ENCODE peak calls at places on chromosomes 5 and 9, in ten cellular contexts. K is CD4-positive, alpha-beta T cell; I is IMR-90; H is CD8-positive, alpha-beta T cell; N is CD4-positive, CD25-positive, alpha-beta regulatory T cell; Y is naive thymus-derived CD4-positive, alpha-beta T cell; E is osteoblast; G is Karpas-422; F is mucosa of descending colon; T is CD8-positive, alpha-beta memory T cell. J is an unnamed sample. For H3K9me3, the result is how much of the 10 kb centered on the place peaks cover.

GRCh38 chr5:172150514-172151425 is 37.3 kb downstream of the STK10 start:
- DNase-seq in K (no peak), I (peak), H (peak), N (no peak), Y (no peak), E (no peak), G (no peak), F (peak), T (peak), J (no peak)

GRCh38 chr5:81838307-81838906 is 87.5 kb upstream of the SSBP2 start:
- DNase-seq in K (no peak), I (peak), H (peak), N (no peak), Y (peak), E (no peak), G (peak), F (peak), T (peak), J (peak)

GRCh38 chr9:2234371-2234893 is 219.3 kb downstream of the SMARCA2 start:
- DNase-seq in K (no peak), I (peak), H (no peak), N (no peak), Y (no peak), E (no peak), G (peak), F (no peak), T (no peak), J (no peak)

GRCh38 chr5:6683241-6683640 is 30.0 kb upstream of the TENT4A start:
- DNase-seq in K (no peak), I (no peak), H (no peak), N (no peak), Y (no peak), E (no peak), G (no peak), F (no peak), T (no peak), J (no peak)

GRCh38 chr5:93929146-93929545 is 187.7 kb upstream of the POU5F2 start:
- DNase-seq in K (no peak), I (peak), H (no peak), N (no peak), Y (no peak), E (no peak), G (no peak), F (no peak), T (no peak), J (no peak)

GRCh38 chr5:54347221-54347865 is 37.0 kb upstream of the ARL15 start:
- DNase-seq in K (no peak), I (no peak), H (no peak), N (no peak), Y (no peak), E (no peak), G (no peak), F (no peak), T (no peak), J (no peak)

GRCh38 chr9:107422189-107422802 is 67.3 kb downstream of the KLF4 start:
- DNase-seq in K (no peak), I (peak), H (no peak), N (no peak), Y (no peak), E (peak), G (peak), F (peak), T (no peak), J (no peak)

GRCh38 chr5:31664566-31664965 is 25.6 kb downstream of the PDZD2 start:
- DNase-seq in K (no peak), I (peak), H (no peak), N (no peak), Y (no peak), E (no peak), G (peak), F (no peak), T (no peak), J (no peak)

GRCh38 chr9:137302176-137303030 is at the start of gene NRARP:
- DNase-seq in K (peak), I (peak), H (peak), N (peak), Y (peak), E (peak), G (peak), F (peak), T (peak), J (peak)

GRCh38 chr5:122099060-122099790 is 21.2 kb upstream of the LOX start:
- DNase-seq in K (no peak), I (peak), H (no peak), N (no peak), Y (no peak), E (peak), G (no peak), F (no peak), T (no peak), J (no peak)

GRCh38 chr5:124729687-124730359 is 16.6 kb downstream of the ZNF608 start:
- DNase-seq in K (no peak), I (no peak), H (no peak), N (no peak), Y (no peak), E (no peak), G (no peak), F (no peak), T (no peak), J (no peak)

GRCh38 chr5:175547810-175548209 is 69.5 kb downstream of the SFXN1 start:
- DNase-seq in K (no peak), I (no peak), H (no peak), N (no peak), Y (no peak), E (no peak), G (no peak), F (no peak), T (no peak), J (no peak)

GRCh38 chr9:99389087-99390033 is 167.3 kb downstream of the SEC61B start:
- DNase-seq in K (no peak), I (peak), H (no peak), N (no peak), Y (no peak), E (no peak), G (no peak), F (no peak), T (no peak), J (no peak)

GRCh38 chr9:90921104-90921503 is 119.5 kb downstream of the SYK start:
- DNase-seq in K (no peak), I (no peak), H (no peak), N (no peak), Y (no peak), E (no peak), G (no peak), F (no peak), T (no peak), J (no peak)

GRCh38 chr9:91162784-91163440 is 198.8 kb downstream of the AUH start:
- DNase-seq in K (peak), I (no peak), H (no peak), N (no peak), Y (no peak), E (peak), G (no peak), F (peak), T (peak), J (no peak)

GRCh38 chr5:160083012-160083436 is 36.2 kb downstream of the PWWP2A start:
- DNase-seq in K (no peak), I (peak), H (no peak), N (no peak), Y (no peak), E (peak), G (no peak), F (no peak), T (no peak), J (no peak)

GRCh38 chr9:81690251-81690851 is 1.0 kb upstream of the TLE1 start:
- DNase-seq in K (no peak), I (peak), H (no peak), N (no peak), Y (no peak), E (peak), G (no peak), F (peak), T (no peak), J (no peak)

GRCh38 chr5:157710887-157711286 is 20.3 kb upstream of the THG1L start:
- DNase-seq in K (no peak), I (peak), H (no peak), N (no peak), Y (no peak), E (peak), G (no peak), F (no peak), T (no peak), J (no peak)

GRCh38 chr5:54785729-54786548 is 199.5 kb downstream of the ESM1 start:
- DNase-seq in K (no peak), I (peak), H (no peak), N (no peak), Y (no peak), E (peak), G (no peak), F (peak), T (peak), J (no peak)

GRCh38 chr5:148446591-148446990 is 62.8 kb downstream of the FBXO38 start:
- DNase-seq in K (no peak), I (no peak), H (no peak), N (no peak), Y (no peak), E (no peak), G (no peak), F (no peak), T (no peak), J (no peak)

GRCh38 chr9:84166828-84167400 is 173.6 kb downstream of the SLC28A3 start:
- DNase-seq in K (no peak), I (no peak), H (no peak), N (no peak), Y (no peak), E (no peak), G (no peak), F (no peak), T (no peak), J (no peak)

GRCh38 chr5:112179290-112179689 is 239.8 kb downstream of the EPB41L4A start:
- DNase-seq in K (no peak), I (no peak), H (no peak), N (no peak), Y (no peak), E (no peak), G (no peak), F (no peak), T (no peak), J (no peak)

GRCh38 chr5:36606437-36607113 is at the start of gene SLC1A3:
- DNase-seq in K (no peak), I (peak), H (no peak), N (no peak), Y (no peak), E (peak), G (no peak), F (peak), T (no peak), J (no peak)

GRCh38 chr5:159779481-159779880 is 136.8 kb upstream of the ADRA1B start:
- DNase-seq in K (no peak), I (no peak), H (no peak), N (no peak), Y (no peak), E (no peak), G (no peak), F (no peak), T (no peak), J (no peak)

GRCh38 chr5:141740885-141741284 is 58.9 kb upstream of the ARAP3 start:
- DNase-seq in K (no peak), I (no peak), H (no peak), N (no peak), Y (no peak), E (no peak), G (no peak), F (no peak), T (no peak), J (no peak)

DNA sequence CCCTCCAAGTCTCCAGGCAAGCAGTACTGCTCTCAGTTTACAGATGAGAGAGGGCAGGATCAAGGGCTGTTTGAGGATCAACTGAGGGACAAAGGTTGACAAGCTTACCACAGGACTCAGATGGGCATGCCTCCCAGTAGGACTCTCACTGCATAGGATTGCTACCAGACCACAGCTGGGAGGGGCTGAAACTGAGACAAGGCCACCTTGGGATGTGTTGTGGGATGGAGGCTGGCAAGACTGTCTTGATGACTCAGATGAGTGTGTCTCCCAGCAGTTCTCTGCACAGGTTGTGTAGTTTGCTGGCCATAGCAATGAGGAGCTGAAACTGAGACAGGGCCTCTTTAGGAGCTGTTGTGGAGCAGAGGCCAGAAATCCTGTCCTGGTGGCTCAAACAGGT is 222.2 kb upstream of the IRX1 start:
- DNase-seq in K (no peak), I (no peak), H (no peak), N (no peak), Y (no peak), E (no peak), G (no peak), F (no peak), T (no peak), J (no peak)
- H3K9me3 ChIP-seq in K (under half), I (under half), H (under half), N (under half), Y (under half), E (under half), G (under half), F (under half), T (under half), J (under half)

GRCh38 chr9:71541436-71541835 is 226.9 kb downstream of the CEMIP2 start:
- DNase-seq in K (no peak), I (no peak), H (no peak), N (no peak), Y (no peak), E (no peak), G (no peak), F (no peak), T (no peak), J (no peak)

GRCh38 chr9:71549023-71549422 is 219.3 kb downstream of the CEMIP2 start:
- DNase-seq in K (no peak), I (no peak), H (no peak), N (no peak), Y (no peak), E (no peak), G (peak), F (no peak), T (no peak), J (no peak)

DNA sequence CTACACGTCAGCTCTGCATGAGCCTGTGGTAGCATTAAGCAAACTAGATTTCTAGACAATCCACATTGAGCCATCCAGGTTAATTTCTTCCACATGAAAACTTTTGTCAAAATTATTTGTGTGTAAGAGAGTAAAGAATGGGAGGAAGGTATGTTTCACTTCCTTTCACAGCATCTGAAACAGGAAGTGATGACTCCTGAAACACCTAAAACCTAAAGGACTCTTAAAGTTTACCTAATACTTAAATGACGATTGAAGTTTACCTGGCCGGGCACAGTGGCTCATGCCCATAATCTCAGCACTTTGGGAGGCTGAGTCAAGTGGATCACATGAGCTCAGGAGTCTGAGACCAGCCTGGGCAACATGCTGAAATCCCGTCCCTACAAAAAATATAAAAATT is 223.8 kb downstream of the CEMIP2 start:
- DNase-seq in K (no peak), I (no peak), H (no peak), N (no peak), Y (no peak), E (no peak), G (no peak), F (no peak), T (no peak), J (no peak)
- H3K9me3 ChIP-seq in K (under half), I (under half), H (under half), N (under half), Y (under half), E (under half), G (under half), F (under half), T (under half), J (under half)

DNA sequence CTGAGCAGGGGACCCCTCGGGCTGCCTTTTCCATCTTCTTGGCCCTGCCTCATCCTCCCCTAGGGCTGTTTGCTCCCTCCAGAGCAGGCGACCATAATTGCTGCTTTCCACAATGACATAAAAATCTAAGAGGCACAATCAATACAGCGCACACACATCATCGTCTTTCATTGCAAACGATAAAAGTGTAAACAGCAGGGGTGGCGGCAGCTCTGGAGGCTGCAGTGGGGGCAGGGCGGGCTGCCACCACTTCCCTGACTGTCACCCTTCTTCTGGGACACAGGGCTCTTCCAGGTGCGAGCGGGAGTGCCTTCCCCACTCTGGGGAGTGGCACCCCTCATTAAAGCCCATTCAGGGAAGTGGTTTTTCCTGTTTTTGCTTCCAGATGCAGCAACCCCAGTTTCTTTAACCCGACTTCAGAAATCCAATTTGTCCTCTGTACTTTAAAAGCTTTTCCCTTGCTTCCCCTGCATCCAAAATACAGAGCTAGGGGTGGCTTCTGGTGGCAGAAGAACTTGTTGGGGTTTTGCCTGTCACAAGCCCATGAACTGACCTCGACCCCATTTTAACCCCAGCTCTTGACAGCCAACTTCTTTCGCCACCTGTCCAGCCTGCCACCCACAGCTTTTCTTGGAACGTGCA is 45.7 kb downstream of the TSPAN17 start:
- DNase-seq in K (no peak), I (no peak), H (no peak), N (no peak), Y (no peak), E (no peak), G (no peak), F (peak), T (no peak), J (no peak)
- H3K9me3 ChIP-seq in K (under half), I (under half), H (under half), N (under half), Y (under half), E (under half), G (under half), F (under half), T (under half), J (under half)

GRCh38 chr5:153939101-153939500 is 99.6 kb downstream of the FAM114A2 start:
- DNase-seq in K (no peak), I (no peak), H (no peak), N (no peak), Y (no peak), E (no peak), G (no peak), F (no peak), T (no peak), J (no peak)
- H3K9me3 ChIP-seq in K (under half), I (under half), H (under half), N (under half), Y (under half), E (under half), G (under half), F (half or more), T (under half), J (under half)

J was measured in T-helper 17 cell.